ENCODE peak calls at places on chromosomes 13 and 19, in nine cellular contexts. J is neural progenitor cell, C is thoracic aorta, Z is foreskin fibroblast, O is ACHN, D is OCI-LY7, F is T-cell, G is Peyer's patch, W is substantia nigra. I is an unnamed sample.

GRCh38 chr13:70253411-70253810 is 145.2 kb upstream of the KLHL1 start:
- DNase-seq in W (no peak), D (no peak), G (no peak), Z (no peak), F (no peak), O (no peak), J (no peak), C (no peak), I (no peak)

GRCh38 chr13:105090244-105090643 is 1445.2 kb downstream of the EFNB2 start:
- DNase-seq in O (no peak), J (no peak), D (no peak), W (no peak), Z (peak; percentile 14), C (no peak), G (no peak), F (no peak), I (no peak)

GRCh38 chr19:5452594-5453565 is 2.3 kb upstream of the ZNRF4 start:
- DNase-seq in Z (peak; percentile 23), G (no peak), C (no peak), W (no peak), J (peak; percentile 37), D (peak; percentile 43), F (no peak), O (no peak), I (no peak)

GRCh38 chr19:751501-752341 is 809 bp downstream of the MISP start:
- DNase-seq in F (no peak), D (no peak), J (no peak), C (no peak), Z (peak; percentile 95), G (no peak), W (no peak), O (peak; percentile 79), I (peak; percentile 91)

GRCh38 chr19:18510216-18510615 is 11.7 kb downstream of the ELL start:
- DNase-seq in C (no peak), G (no peak), O (no peak), Z (no peak), D (no peak), W (no peak), F (no peak), J (no peak), I (no peak)

GRCh38 chr13:108120332-108120731 is 95.0 kb downstream of the LIG4 start:
- DNase-seq in J (no peak), W (peak; percentile 2), F (no peak), Z (no peak), O (no peak), D (no peak), G (no peak), C (no peak), I (no peak)

GRCh38 chr13:101868585-101869469 is 416.4 kb downstream of the ITGBL1 start:
- DNase-seq in O (no peak), J (no peak), C (no peak), G (no peak), D (no peak), Z (no peak), W (no peak), F (no peak), I (no peak)

GRCh38 chr19:4374451-4375163 is 25.7 kb downstream of the SH3GL1 start:
- DNase-seq in C (peak; percentile 74), O (peak; percentile 84), W (peak; percentile 41), G (no peak), F (no peak), D (no peak), J (no peak), Z (peak; percentile 99), I (peak; percentile 74)

GRCh38 chr19:31545766-31546165 is 196.5 kb upstream of the TSHZ3 start:
- DNase-seq in Z (no peak), C (no peak), O (no peak), J (no peak), W (no peak), D (no peak), G (no peak), F (no peak), I (no peak)

GRCh38 chr19:50686310-50687032 is 33.1 kb downstream of the SHANK1 start:
- DNase-seq in F (no peak), C (no peak), J (no peak), W (no peak), G (no peak), O (no peak), D (no peak), Z (no peak), I (no peak)

GRCh38 chr13:24183741-24184182 is 23.2 kb downstream of the SPATA13 start:
- DNase-seq in W (no peak), Z (no peak), F (no peak), O (peak; percentile 54), D (no peak), J (no peak), C (no peak), G (no peak), I (peak; percentile 58)

GRCh38 chr13:33497146-33497845 is 211.7 kb upstream of the STARD13 start:
- DNase-seq in O (no peak), C (no peak), W (no peak), J (no peak), G (no peak), Z (peak; percentile 49), D (no peak), F (no peak), I (no peak)

GRCh38 chr13:64817721-64818120 is 2412.4 kb downstream of the PCDH9 start:
- DNase-seq in J (no peak), Z (peak; percentile 20), W (no peak), O (no peak), C (no peak), F (no peak), G (no peak), D (no peak), I (no peak)

GRCh38 chr13:44331912-44332840 is 41.4 kb upstream of the SERP2 start:
- DNase-seq in D (no peak), W (peak; percentile 61), Z (peak; percentile 76), F (no peak), G (peak; percentile 20), O (no peak), C (peak; percentile 71), J (peak; percentile 31), I (no peak)

GRCh38 chr13:114152831-114153371 is 20.5 kb upstream of the RASA3 start:
- DNase-seq in G (no peak), Z (peak; percentile 84), J (peak; percentile 44), C (no peak), O (no peak), D (no peak), W (peak; percentile 29), F (no peak), I (no peak)

GRCh38 chr13:57409656-57410055 is 221.9 kb upstream of the PCDH17 start:
- DNase-seq in J (peak; percentile 6), W (no peak), Z (no peak), C (no peak), O (no peak), G (no peak), F (no peak), D (no peak), I (no peak)

GRCh38 chr19:44356383-44357111 is at the start of gene ZNF112:
- DNase-seq in J (peak; percentile 94), W (peak; percentile 96), Z (peak; percentile 95), D (no peak), F (no peak), O (peak; percentile 92), C (peak; percentile 56), G (peak; percentile 52), I (peak; percentile 94)

GRCh38 chr19:2270572-2271515 is 11.1 kb downstream of the PEAK3 start:
- DNase-seq in Z (peak; percentile 96), F (peak; percentile 70), G (peak; percentile 70), D (peak; percentile 82), J (peak; percentile 74), O (peak; percentile 71), C (peak; percentile 33), W (peak; percentile 80), I (peak; percentile 77)

GRCh38 chr19:45601115-45601514 is 897 bp downstream of the GPR4 start:
- DNase-seq in D (no peak), G (no peak), C (no peak), F (no peak), O (no peak), W (no peak), J (no peak), Z (no peak), I (no peak)

GRCh38 chr13:114200673-114201005 is 21.6 kb downstream of the CFAP97D2 start:
- DNase-seq in C (no peak), D (no peak), O (no peak), G (no peak), W (no peak), Z (peak; percentile 48), J (no peak), F (no peak), I (no peak)

GRCh38 chr13:111216166-111216960 is 101.3 kb downstream of the ARHGEF7 start:
- DNase-seq in J (peak; percentile 76), F (peak; percentile 41), D (peak; percentile 47), W (peak; percentile 53), C (no peak), G (peak; percentile 40), O (peak; percentile 35), Z (peak; percentile 62), I (peak; percentile 33)

GRCh38 chr19:40422428-40423226 is 3.2 kb downstream of the SERTAD1 start:
- DNase-seq in C (no peak), W (no peak), G (no peak), F (no peak), J (no peak), O (no peak), Z (no peak), D (no peak), I (no peak)

GRCh38 chr13:99886706-99887105 is 84.9 kb downstream of the ZIC5 start:
- DNase-seq in J (no peak), D (no peak), F (no peak), O (no peak), Z (no peak), C (no peak), W (no peak), G (no peak), I (no peak)

GRCh38 chr13:46274094-46274698 is 62.5 kb downstream of the LRRC63 start:
- DNase-seq in D (no peak), G (no peak), Z (no peak), C (no peak), J (no peak), F (no peak), W (no peak), O (no peak), I (no peak)

GRCh38 chr19:18862976-18863842 is 31.4 kb downstream of the UPF1 start:
- DNase-seq in O (no peak), D (no peak), J (no peak), F (no peak), C (no peak), Z (no peak), G (no peak), W (no peak), I (peak; percentile 15)

GRCh38 chr13:43567608-43568007 is 219.2 kb downstream of the ENOX1 start:
- DNase-seq in F (no peak), D (no peak), Z (peak; percentile 34), J (no peak), G (no peak), W (no peak), C (no peak), O (no peak), I (no peak)

GRCh38 chr19:2055871-2056809 is 5.1 kb upstream of the MKNK2 start:
- DNase-seq in D (peak; percentile 57), F (no peak), W (no peak), G (peak; percentile 60), C (no peak), J (no peak), Z (peak; percentile 84), O (peak; percentile 62), I (peak; percentile 73)

GRCh38 chr19:41325947-41326706 is 16.2 kb downstream of the CCDC97 start:
- DNase-seq in C (no peak), W (no peak), J (no peak), G (peak; percentile 84), O (no peak), D (peak; percentile 78), Z (peak; percentile 80), F (no peak), I (no peak)

GRCh38 chr19:51372649-51373504 is at the start of gene NKG7:
- DNase-seq in O (no peak), F (peak; percentile 45), D (peak; percentile 19), C (no peak), Z (no peak), W (no peak), J (no peak), G (peak; percentile 44), I (no peak)

GRCh38 chr13:71968025-71968424 is 101.0 kb upstream of the DACH1 start:
- DNase-seq in G (no peak), D (no peak), W (no peak), J (peak; percentile 77), F (no peak), Z (no peak), O (no peak), C (no peak), I (no peak)